ENCODE peak calls at places on chromosome 11, in five cellular contexts. A, H, E, L and G are unnamed samples.

GRCh38 chr11:12789574-12789973 is 115.4 kb downstream of the TEAD1 start:
- DNase-seq in A (no peak), H (no peak), E (no peak), L (no peak), G (no peak)

GRCh38 chr11:125164422-125165110 is at the start of gene PKNOX2:
- DNase-seq in A (peak), H (peak), E (peak), L (no peak), G (no peak)

GRCh38 chr11:83195176-83195531 is 1.6 kb downstream of the ANKRD42 start:
- DNase-seq in A (no peak), H (no peak), E (no peak), L (no peak), G (no peak)

GRCh38 chr11:7965386-7965785 is at the start of gene NLRP10:
- DNase-seq in A (no peak), H (peak), E (no peak), L (peak), G (no peak)

GRCh38 chr11:123195182-123196059 is at the start of gene CLMP:
- DNase-seq in A (peak), H (peak), E (peak), L (no peak), G (no peak)

GRCh38 chr11:3626250-3626960 is 15.4 kb downstream of the ART5 start:
- DNase-seq in A (peak), H (no peak), E (peak), L (no peak), G (no peak)

GRCh38 chr11:46119352-46120216 is 1.7 kb downstream of the PHF21A start:
- DNase-seq in A (no peak), H (peak), E (peak), L (peak), G (no peak)

GRCh38 chr11:130448416-130449068 is at the start of gene ADAMTS15:
- DNase-seq in A (peak), H (peak), E (peak), L (no peak), G (no peak)

GRCh38 chr11:125084761-125085231 is 21.7 kb downstream of the SLC37A2 start:
- DNase-seq in A (no peak), H (no peak), E (no peak), L (no peak), G (no peak)

GRCh38 chr11:46141597-46141996 is 20.3 kb upstream of the PHF21A start:
- DNase-seq in A (no peak), H (no peak), E (no peak), L (no peak), G (no peak)

GRCh38 chr11:45146072-45147016 is at the start of gene PRDM11:
- DNase-seq in A (peak), H (peak), E (peak), L (peak), G (no peak)

GRCh38 chr11:12721816-12722604 is 47.8 kb downstream of the TEAD1 start:
- DNase-seq in A (no peak), H (no peak), E (no peak), L (no peak), G (no peak)

GRCh38 chr11:8066911-8067455 is 14.0 kb upstream of the TUB start:
- DNase-seq in A (no peak), H (peak), E (peak), L (no peak), G (peak)

GRCh38 chr11:86784247-86784681 is 16.1 kb upstream of the PRSS23 start:
- DNase-seq in A (no peak), H (peak), E (no peak), L (peak), G (no peak)

GRCh38 chr11:78429209-78429608 is 11.6 kb upstream of the GAB2 start:
- DNase-seq in A (no peak), H (no peak), E (no peak), L (no peak), G (no peak)

GRCh38 chr11:83193315-83194283 is at the start of gene ANKRD42:
- DNase-seq in A (peak), H (peak), E (peak), L (peak), G (peak)

GRCh38 chr11:102158151-102158734 is 48.0 kb downstream of the YAP1 start:
- DNase-seq in A (no peak), H (no peak), E (peak), L (no peak), G (no peak)

GRCh38 chr11:15865212-15865987 is 490.9 kb downstream of the SOX6 start:
- DNase-seq in A (no peak), H (no peak), E (no peak), L (no peak), G (no peak)

GRCh38 chr11:115982666-115983065 is 478.5 kb upstream of the CADM1 start:
- DNase-seq in A (no peak), H (no peak), E (no peak), L (no peak), G (no peak)

GRCh38 chr11:951507-951906 is 25.8 kb downstream of the AP2A2 start:
- DNase-seq in A (no peak), H (no peak), E (no peak), L (no peak), G (no peak)

GRCh38 chr11:94757037-94757681 is 11.0 kb upstream of the AMOTL1 start:
- DNase-seq in A (no peak), H (no peak), E (no peak), L (no peak), G (no peak)

GRCh38 chr11:109205312-109205711 is 216.7 kb upstream of the C11orf87 start:
- DNase-seq in A (no peak), H (no peak), E (no peak), L (no peak), G (no peak)

GRCh38 chr11:43377380-43377779 is 18.7 kb downstream of the TTC17 start:
- DNase-seq in A (no peak), H (no peak), E (no peak), L (no peak), G (no peak)

GRCh38 chr11:1074244-1075221 is at the start of gene MUC2:
- DNase-seq in A (peak), H (no peak), E (no peak), L (no peak), G (no peak)

GRCh38 chr11:2853997-2854560 is 31.5 kb downstream of the CDKN1C start:
- DNase-seq in A (no peak), H (no peak), E (no peak), L (no peak), G (no peak)

GRCh38 chr11:8810331-8811301 is 100.4 kb upstream of the AKIP1 start:
- DNase-seq in A (peak), H (peak), E (peak), L (peak), G (no peak)

GRCh38 chr11:15536438-15536837 is 421.7 kb downstream of the INSC start:
- DNase-seq in A (no peak), H (no peak), E (no peak), L (no peak), G (no peak)

GRCh38 chr11:9808943-9809342 is 145.1 kb downstream of the SWAP70 start:
- DNase-seq in A (no peak), H (no peak), E (no peak), L (no peak), G (no peak)

GRCh38 chr11:22884268-22884667 is 24.0 kb upstream of the CCDC179 start:
- DNase-seq in A (no peak), H (no peak), E (no peak), L (no peak), G (no peak)

GRCh38 chr11:83639995-83640758 is 354.0 kb upstream of the CCDC90B start:
- DNase-seq in A (no peak), H (no peak), E (no peak), L (no peak), G (no peak)

GRCh38 chr11:116866774-116867455 is 29.5 kb upstream of the APOA1 start:
- DNase-seq in A (no peak), H (no peak), E (no peak), L (no peak), G (no peak)

GRCh38 chr11:22807855-22808558 is 21.6 kb downstream of the SVIP start:
- DNase-seq in A (no peak), H (peak), E (no peak), L (no peak), G (no peak)

GRCh38 chr11:31412946-31413345 is 43.3 kb downstream of the DNAJC24 start:
- DNase-seq in A (no peak), H (peak), E (no peak), L (peak), G (no peak)

GRCh38 chr11:97965849-97966646 is 1054.7 kb upstream of the CNTN5 start:
- DNase-seq in A (no peak), H (peak), E (no peak), L (peak), G (no peak)

GRCh38 chr11:57164317-57164716 is 17.4 kb upstream of the LRRC55 start:
- DNase-seq in A (no peak), H (no peak), E (no peak), L (no peak), G (no peak)

GRCh38 chr11:11178671-11179070 is 174.4 kb downstream of the CSNK2A3 start:
- DNase-seq in A (no peak), H (no peak), E (no peak), L (no peak), G (no peak)

GRCh38 chr11:11173316-11174025 is 179.6 kb downstream of the CSNK2A3 start:
- DNase-seq in A (no peak), H (no peak), E (no peak), L (no peak), G (no peak)

GRCh38 chr11:11177156-11177808 is 175.8 kb downstream of the CSNK2A3 start:
- DNase-seq in A (no peak), H (no peak), E (no peak), L (no peak), G (no peak)

DNA sequence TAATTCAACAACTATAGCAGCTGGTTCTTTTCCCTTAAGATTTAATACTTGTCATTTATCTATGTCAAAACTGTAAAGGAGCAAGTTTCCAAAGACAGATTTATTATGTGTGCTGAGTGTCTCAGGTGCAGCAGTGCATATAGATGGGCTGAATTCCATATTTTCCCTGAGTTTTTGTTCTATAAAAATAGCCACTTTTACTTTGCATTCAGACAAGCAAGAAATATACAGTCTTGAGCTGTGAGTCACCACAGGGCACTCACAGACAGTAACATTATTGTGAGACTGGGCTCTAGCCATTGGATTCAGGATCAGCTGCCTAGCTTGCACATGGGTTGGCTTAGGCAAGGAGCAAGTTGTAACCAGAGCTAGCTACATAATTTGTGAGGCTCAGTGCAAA is 173.8 kb downstream of the CSNK2A3 start:
- DNase-seq in A (no peak), H (peak), E (no peak), L (peak), G (no peak)
- TF ChIP-seq CTCF in A (no peak), H (no peak), E (no peak), L (no peak), G (no peak)

GRCh38 chr11:92738281-92738680 is 231.2 kb upstream of the MTNR1B start:
- DNase-seq in A (no peak), H (peak), E (no peak), L (no peak), G (no peak)

GRCh38 chr11:92740251-92740650 is 229.2 kb upstream of the MTNR1B start:
- DNase-seq in A (no peak), H (peak), E (no peak), L (no peak), G (no peak)

GRCh38 chr11:92739020-92739419 is 230.4 kb upstream of the MTNR1B start:
- DNase-seq in A (no peak), H (peak), E (no peak), L (peak), G (no peak)

GRCh38 chr11:92735039-92735438 is 234.4 kb upstream of the MTNR1B start:
- DNase-seq in A (no peak), H (no peak), E (no peak), L (no peak), G (no peak)
- TF ChIP-seq CTCF in A (no peak), H (no peak), E (no peak), L (peak), G (no peak)

DNA sequence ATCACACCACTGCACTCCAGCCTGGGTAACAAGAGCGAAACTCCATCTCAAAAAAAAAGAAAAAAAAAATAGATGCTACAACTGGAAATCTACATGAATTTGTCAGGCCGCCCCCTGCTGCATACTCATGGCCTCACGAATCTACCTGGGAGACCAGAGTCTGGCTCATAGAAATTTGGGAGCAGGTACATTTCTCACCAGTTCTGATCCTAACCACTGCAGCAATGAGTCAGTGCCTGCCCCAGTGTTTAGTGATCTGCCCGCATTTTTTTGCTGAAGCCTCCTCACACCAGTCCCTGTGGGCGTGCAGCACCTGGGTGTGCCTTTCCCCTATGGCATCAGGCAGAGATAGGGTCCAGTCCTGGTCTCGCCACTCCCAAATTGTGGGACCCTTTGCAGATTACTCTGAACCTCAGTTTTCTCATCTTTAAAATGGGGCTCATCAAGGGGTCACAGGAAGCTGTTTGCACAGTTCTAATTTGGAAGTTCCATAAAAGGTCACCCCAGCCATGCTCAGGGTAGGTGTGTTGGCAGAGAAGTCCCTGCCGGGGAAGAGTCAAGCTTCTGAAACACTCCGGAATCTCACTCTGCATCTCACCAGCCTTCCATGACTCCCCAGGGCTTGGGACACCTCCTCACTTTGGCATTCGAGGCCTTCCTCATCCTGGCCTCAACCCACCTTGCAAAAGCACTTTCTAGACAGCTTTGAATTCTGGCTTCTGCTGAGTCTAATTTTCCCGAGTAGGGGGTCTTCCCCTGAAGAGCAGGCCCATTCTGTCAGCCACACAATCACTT is 39.3 kb upstream of the LINC01488 start:
- DNase-seq in A (no peak), H (no peak), E (no peak), L (no peak), G (no peak)
- TF ChIP-seq CTCF in A (no peak), H (no peak), E (no peak), L (no peak), G (no peak)

DNA sequence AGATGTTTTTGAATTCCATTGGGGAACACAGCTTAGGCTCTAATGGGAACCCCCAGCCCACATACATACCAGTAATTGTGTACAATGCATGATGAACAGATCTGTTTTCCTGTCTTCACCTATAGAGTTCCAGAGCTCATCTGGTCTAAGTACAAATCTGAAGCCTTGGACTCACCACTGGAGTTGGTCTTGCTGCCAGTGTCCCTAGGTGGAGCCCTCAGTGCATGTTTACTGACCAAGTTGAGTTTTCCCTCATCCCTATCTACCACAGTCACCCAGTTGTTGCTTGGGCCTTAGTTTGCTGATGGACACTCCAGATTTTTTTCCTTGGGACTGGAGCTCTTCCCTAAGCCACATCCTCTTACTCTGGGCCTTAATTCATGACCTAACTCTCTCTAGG is 159.2 kb upstream of the DDI1 start:
- DNase-seq in A (no peak), H (peak), E (no peak), L (no peak), G (no peak)
- TF ChIP-seq CTCF in A (no peak), H (peak), E (no peak), L (peak), G (no peak)

GRCh38 chr11:48384670-48385069 is 18.4 kb upstream of the OR4C5 start:
- DNase-seq in A (no peak), H (no peak), E (no peak), L (no peak), G (no peak)
- TF ChIP-seq CTCF in A (peak), H (no peak), E (no peak), L (no peak), G (no peak)

DNA sequence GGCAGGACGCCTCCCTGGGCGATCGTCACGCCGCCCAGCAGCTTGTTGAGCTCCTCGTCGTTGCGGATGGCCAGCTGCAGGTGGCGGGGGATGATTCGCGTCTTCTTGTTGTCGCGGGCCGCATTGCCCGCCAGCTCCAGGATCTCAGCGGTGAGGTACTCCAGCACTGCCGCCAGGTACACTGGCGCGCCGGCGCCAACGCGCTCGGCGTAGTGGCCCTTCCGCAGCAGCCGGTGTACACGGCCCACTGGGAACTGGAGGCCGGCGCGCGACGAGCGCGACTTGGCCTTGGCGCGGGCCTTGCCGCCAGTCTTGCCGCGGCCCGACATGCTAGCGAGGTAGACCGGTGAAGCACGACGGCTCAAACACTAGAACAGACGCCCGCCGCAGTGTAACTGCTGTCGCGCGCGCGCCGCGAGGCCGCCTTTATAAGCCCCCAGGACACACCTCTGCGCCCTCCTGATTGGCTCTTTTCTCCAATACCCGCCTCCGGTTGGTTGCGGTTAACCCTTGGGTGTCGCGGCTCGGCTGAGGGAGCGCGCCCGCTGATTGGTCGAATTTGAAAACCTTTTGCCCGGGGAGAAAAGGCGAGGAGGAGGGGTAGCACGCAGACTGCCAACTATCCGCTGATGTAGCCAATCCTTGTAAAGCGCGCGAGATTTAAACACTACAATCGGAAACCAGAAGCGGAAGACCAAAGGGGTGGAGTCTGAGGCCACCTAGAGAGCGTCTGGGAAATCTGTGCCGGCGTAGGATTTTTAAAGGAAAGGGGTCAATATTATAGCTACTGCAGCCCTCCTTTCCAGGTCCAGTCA is 6.4 kb downstream of the DPAGT1 start:
- DNase-seq in A (peak), H (peak), E (peak), L (peak), G (peak)
- TF ChIP-seq CTCF in A (no peak), H (no peak), E (no peak), L (no peak), G (no peak)

GRCh38 chr11:70710192-70710965 is 312.1 kb downstream of the CTTN start:
- DNase-seq in A (no peak), H (no peak), E (no peak), L (no peak), G (no peak)
- TF ChIP-seq CTCF in A (no peak), H (no peak), E (no peak), L (no peak), G (no peak)

DNA sequence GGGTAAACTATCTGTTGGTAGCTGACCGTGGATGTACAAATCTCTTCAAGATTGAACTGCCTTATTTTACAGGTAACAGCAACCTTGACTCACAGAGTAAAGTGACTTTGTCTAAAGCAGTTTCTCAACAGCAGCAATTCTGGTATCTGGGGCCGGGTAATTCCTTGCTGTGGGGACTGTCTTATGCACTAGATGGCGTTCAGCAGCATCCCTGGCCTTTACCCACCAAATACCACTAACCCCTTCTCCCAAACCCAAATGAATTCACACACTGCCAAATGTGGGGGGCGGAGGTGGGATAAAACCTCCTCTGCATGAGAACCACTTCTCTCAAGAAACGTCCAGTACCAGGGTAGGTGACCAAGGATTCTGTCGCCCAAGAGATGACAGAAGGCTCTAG is 1.7 kb upstream of the INCENP start:
- DNase-seq in A (peak), H (no peak), E (no peak), L (no peak), G (no peak)
- TF ChIP-seq CTCF in A (no peak), H (no peak), E (no peak), L (no peak), G (no peak)